ENCODE peak calls at places on chromosomes 13 and 19, in four cellular contexts. One of them, this sample, is unnamed.

GRCh38 chr13:46075811-46076210 is 23.3 kb upstream of the ZC3H13 start:
- DNase-seq in adrenal gland: no peak
- DNase-seq in tibial nerve: no peak
- DNase-seq in GM10248: no peak
- DNase-seq in this sample: no peak

GRCh38 chr13:50713849-50714248 is 129.6 kb downstream of the DLEU7 start:
- DNase-seq in GM10248: peak; percentile 32
- DNase-seq in adrenal gland: peak; percentile 18
- DNase-seq in tibial nerve: peak; percentile 44
- DNase-seq in this sample: no peak

GRCh38 chr19:18763674-18764590 is 27.2 kb downstream of the COMP start:
- DNase-seq in tibial nerve: no peak
- DNase-seq in GM10248: no peak
- DNase-seq in adrenal gland: peak; percentile 94
- DNase-seq in this sample: no peak

GRCh38 chr13:87172166-87172825 is 498.9 kb upstream of the SLITRK5 start:
- DNase-seq in tibial nerve: no peak
- DNase-seq in GM10248: no peak
- DNase-seq in adrenal gland: no peak
- DNase-seq in this sample: no peak

GRCh38 chr13:35190241-35190640 is 248.2 kb downstream of the NBEA start:
- DNase-seq in tibial nerve: no peak
- DNase-seq in GM10248: no peak
- DNase-seq in adrenal gland: no peak
- DNase-seq in this sample: no peak

GRCh38 chr13:110182461-110182860 is 124.5 kb downstream of the COL4A1 start:
- DNase-seq in adrenal gland: no peak
- DNase-seq in GM10248: no peak
- DNase-seq in tibial nerve: no peak
- DNase-seq in this sample: no peak

GRCh38 chr19:39520541-39521204 is 5.7 kb downstream of the SELENOV start:
- DNase-seq in adrenal gland: no peak
- DNase-seq in tibial nerve: no peak
- DNase-seq in GM10248: no peak
- DNase-seq in this sample: no peak

GRCh38 chr13:52127783-52128702 is 830 bp downstream of the NEK5 start:
- DNase-seq in GM10248: peak; percentile 79
- DNase-seq in tibial nerve: peak; percentile 73
- DNase-seq in adrenal gland: peak; percentile 55
- DNase-seq in this sample: peak; percentile 83

GRCh38 chr19:45476349-45476717 is 8.5 kb downstream of the FOSB start:
- DNase-seq in GM10248: no peak
- DNase-seq in tibial nerve: no peak
- DNase-seq in adrenal gland: no peak
- DNase-seq in this sample: no peak

GRCh38 chr19:632228-633067 is 889 bp downstream of the POLRMT start:
- DNase-seq in adrenal gland: peak; percentile 80
- DNase-seq in GM10248: peak; percentile 76
- DNase-seq in tibial nerve: peak; percentile 52
- DNase-seq in this sample: peak; percentile 85

GRCh38 chr13:79392882-79393563 is 13.0 kb downstream of the RBM26 start:
- DNase-seq in GM10248: no peak
- DNase-seq in tibial nerve: no peak
- DNase-seq in adrenal gland: no peak
- DNase-seq in this sample: no peak

GRCh38 chr19:55094456-55095259 is 19.0 kb downstream of the EPS8L1 start:
- DNase-seq in GM10248: no peak
- DNase-seq in adrenal gland: no peak
- DNase-seq in tibial nerve: no peak
- DNase-seq in this sample: no peak

GRCh38 chr19:10430505-10431253 is 10.3 kb downstream of the PDE4A start:
- DNase-seq in GM10248: peak; percentile 81
- DNase-seq in tibial nerve: no peak
- DNase-seq in adrenal gland: no peak
- DNase-seq in this sample: peak; percentile 86

GRCh38 chr19:37506387-37507166 is at the start of gene ZNF793:
- DNase-seq in tibial nerve: peak; percentile 57
- DNase-seq in GM10248: peak; percentile 58
- DNase-seq in adrenal gland: peak; percentile 93
- DNase-seq in this sample: peak; percentile 70

GRCh38 chr19:18317998-18318800 is 4.7 kb downstream of the LSM4 start:
- DNase-seq in tibial nerve: no peak
- DNase-seq in adrenal gland: peak; percentile 50
- DNase-seq in GM10248: no peak
- DNase-seq in this sample: no peak

GRCh38 chr19:46620716-46621115 is 4.2 kb downstream of the PTGIR start:
- DNase-seq in GM10248: no peak
- DNase-seq in adrenal gland: no peak
- DNase-seq in tibial nerve: no peak
- DNase-seq in this sample: no peak

GRCh38 chr13:31200636-31200970 is 828 bp downstream of the B3GLCT start:
- DNase-seq in adrenal gland: peak; percentile 53
- DNase-seq in GM10248: peak; percentile 43
- DNase-seq in tibial nerve: no peak
- DNase-seq in this sample: peak; percentile 52

GRCh38 chr13:96636310-96636709 is 358.0 kb downstream of the OXGR1 start:
- DNase-seq in tibial nerve: no peak
- DNase-seq in adrenal gland: no peak
- DNase-seq in GM10248: no peak
- DNase-seq in this sample: no peak

GRCh38 chr19:58395220-58395978 is at the start of gene RNF225:
- DNase-seq in GM10248: no peak
- DNase-seq in adrenal gland: no peak
- DNase-seq in tibial nerve: no peak
- DNase-seq in this sample: no peak

GRCh38 chr19:29946645-29947044 is 4.6 kb downstream of the URI1 start:
- DNase-seq in GM10248: no peak
- DNase-seq in tibial nerve: no peak
- DNase-seq in adrenal gland: no peak
- DNase-seq in this sample: no peak

GRCh38 chr13:93932901-93933300 is 546.6 kb downstream of the DCT start:
- DNase-seq in tibial nerve: no peak
- DNase-seq in adrenal gland: no peak
- DNase-seq in GM10248: no peak
- DNase-seq in this sample: no peak

GRCh38 chr19:49368711-49369358 is 5.2 kb downstream of the DKKL1 start:
- DNase-seq in adrenal gland: no peak
- DNase-seq in GM10248: no peak
- DNase-seq in tibial nerve: no peak
- DNase-seq in this sample: no peak

GRCh38 chr13:46352810-46353209 is 34.2 kb downstream of the RUBCNL start:
- DNase-seq in GM10248: no peak
- DNase-seq in adrenal gland: peak; percentile 42
- DNase-seq in tibial nerve: peak; percentile 23
- DNase-seq in this sample: no peak

GRCh38 chr19:58550362-58551122 is 4.4 kb downstream of the CHMP2A start:
- DNase-seq in GM10248: no peak
- DNase-seq in tibial nerve: no peak
- DNase-seq in adrenal gland: no peak
- DNase-seq in this sample: no peak

GRCh38 chr13:84737671-84738070 is 855.4 kb upstream of the SLITRK1 start:
- DNase-seq in adrenal gland: no peak
- DNase-seq in GM10248: no peak
- DNase-seq in tibial nerve: no peak
- DNase-seq in this sample: no peak

GRCh38 chr19:6501740-6502648 is at the start of gene TUBB4A:
- DNase-seq in GM10248: peak; percentile 77
- DNase-seq in tibial nerve: no peak
- DNase-seq in adrenal gland: peak; percentile 72
- DNase-seq in this sample: peak; percentile 85

GRCh38 chr19:8340341-8341096 is 2.5 kb downstream of the KANK3 start:
- DNase-seq in adrenal gland: peak; percentile 71
- DNase-seq in tibial nerve: no peak
- DNase-seq in GM10248: peak; percentile 16
- DNase-seq in this sample: peak; percentile 20
- TF ChIP-seq CTCF in adrenal gland: peak; percentile 25
- TF ChIP-seq CTCF in tibial nerve: peak; percentile 29
- TF ChIP-seq CTCF in GM10248: no peak
- TF ChIP-seq CTCF in this sample: no peak

DNA sequence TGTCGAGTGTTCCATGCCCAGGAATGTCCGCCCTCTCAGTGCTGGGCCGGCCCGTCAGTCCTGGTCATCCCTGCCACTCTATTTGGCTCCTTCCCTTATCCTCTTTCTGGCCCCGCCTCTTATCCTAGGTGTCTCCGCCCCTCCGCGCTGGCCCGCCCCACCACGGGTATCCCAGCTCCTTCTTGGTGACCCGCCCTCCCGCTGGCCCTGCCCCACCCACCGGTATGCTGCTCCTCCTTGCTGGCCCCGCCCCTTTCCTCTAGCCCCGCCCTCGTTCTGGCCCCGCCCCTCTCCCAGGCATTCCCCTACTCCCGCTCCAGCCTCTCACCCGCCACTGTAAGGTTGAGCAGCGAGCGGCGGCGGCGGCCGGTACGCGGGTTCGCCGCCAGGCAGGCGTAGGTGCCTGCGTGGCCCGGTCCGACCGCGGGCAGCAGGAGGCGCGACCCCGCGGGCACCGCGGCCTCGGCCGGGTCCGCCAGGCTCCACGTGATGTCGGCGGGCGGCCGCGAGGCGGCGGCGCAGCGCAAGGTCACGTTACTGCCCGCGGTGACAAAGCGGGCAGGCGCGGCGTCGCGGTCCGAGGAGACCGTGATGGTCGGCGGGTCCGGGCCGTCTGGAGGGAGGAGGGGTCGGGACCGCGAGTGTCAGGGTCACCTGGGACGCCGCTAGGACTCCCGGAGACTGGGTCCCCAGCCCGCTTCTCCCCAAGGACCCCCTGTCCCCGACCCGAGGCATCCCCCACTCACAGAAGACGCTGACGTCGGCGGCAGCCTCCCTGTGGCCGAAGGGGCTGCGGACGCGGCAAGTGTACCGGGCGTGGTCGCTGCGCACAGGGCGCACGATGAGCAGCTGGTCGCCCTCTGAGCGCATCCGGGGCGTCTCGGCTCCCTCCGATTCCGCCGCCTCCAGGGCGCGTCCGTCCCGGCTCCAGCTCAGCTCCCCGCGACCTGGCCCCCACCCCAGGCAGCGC is 2.0 kb downstream of the VSIG10L start:
- DNase-seq in adrenal gland: peak; percentile 99
- DNase-seq in GM10248: peak; percentile 100
- DNase-seq in tibial nerve: peak; percentile 98
- DNase-seq in this sample: peak; percentile 100
- TF ChIP-seq CTCF in adrenal gland: no peak
- TF ChIP-seq CTCF in GM10248: peak; percentile 46
- TF ChIP-seq CTCF in tibial nerve: peak; percentile 92
- TF ChIP-seq CTCF in this sample: peak; percentile 50

GRCh38 chr13:98033277-98034247 is 80.1 kb downstream of the IPO5 start:
- DNase-seq in adrenal gland: peak; percentile 53
- DNase-seq in tibial nerve: peak; percentile 20
- DNase-seq in GM10248: no peak
- DNase-seq in this sample: no peak
- TF ChIP-seq CTCF in adrenal gland: no peak
- TF ChIP-seq CTCF in tibial nerve: no peak
- TF ChIP-seq CTCF in GM10248: no peak
- TF ChIP-seq CTCF in this sample: no peak

GRCh38 chr19:54029930-54030490 is 33.7 kb downstream of the VSTM1 start:
- DNase-seq in tibial nerve: peak; percentile 48
- DNase-seq in adrenal gland: peak; percentile 60
- DNase-seq in GM10248: peak; percentile 41
- DNase-seq in this sample: peak; percentile 48
- TF ChIP-seq CTCF in tibial nerve: peak; percentile 21
- TF ChIP-seq CTCF in adrenal gland: peak; percentile 48
- TF ChIP-seq CTCF in GM10248: peak; percentile 49
- TF ChIP-seq CTCF in this sample: peak; percentile 66

GRCh38 chr19:56974554-56975207 is 134.2 kb upstream of the PEG3 start:
- DNase-seq in adrenal gland: peak; percentile 77
- DNase-seq in tibial nerve: no peak
- DNase-seq in GM10248: no peak
- DNase-seq in this sample: no peak
- TF ChIP-seq CTCF in adrenal gland: peak; percentile 36
- TF ChIP-seq CTCF in tibial nerve: no peak
- TF ChIP-seq CTCF in GM10248: no peak
- TF ChIP-seq CTCF in this sample: no peak

GRCh38 chr19:34662919-34663318 is 14.0 kb downstream of the SCGB2B2 start:
- DNase-seq in GM10248: no peak
- DNase-seq in adrenal gland: no peak
- DNase-seq in tibial nerve: no peak
- DNase-seq in this sample: peak; percentile 44
- TF ChIP-seq CTCF in GM10248: peak; percentile 20
- TF ChIP-seq CTCF in adrenal gland: peak; percentile 15
- TF ChIP-seq CTCF in tibial nerve: no peak
- TF ChIP-seq CTCF in this sample: peak; percentile 62

GRCh38 chr13:28532226-28533048 is 37.5 kb upstream of the FLT1 start:
- DNase-seq in tibial nerve: no peak
- DNase-seq in adrenal gland: peak; percentile 43
- DNase-seq in GM10248: peak; percentile 43
- DNase-seq in this sample: peak; percentile 50
- TF ChIP-seq CTCF in tibial nerve: no peak
- TF ChIP-seq CTCF in adrenal gland: no peak
- TF ChIP-seq CTCF in GM10248: no peak
- TF ChIP-seq CTCF in this sample: no peak

This sample was measured in GM13977.